ENCODE peak calls at places on chromosome 11, in four cellular contexts. One of them, this sample, is unnamed.

GRCh38 chr11:46295312-46295995 is 18.0 kb downstream of the CREB3L1 start:
- DNase-seq in naive thymus-derived CD4-positive, alpha-beta T cell: peak
- DNase-seq in dorsolateral prefrontal cortex: peak
- DNase-seq in sigmoid colon: peak
- DNase-seq in this sample: peak

GRCh38 chr11:76233936-76234703 is 27.8 kb upstream of the WNT11 start:
- DNase-seq in sigmoid colon: peak
- DNase-seq in naive thymus-derived CD4-positive, alpha-beta T cell: no peak
- DNase-seq in dorsolateral prefrontal cortex: peak
- DNase-seq in this sample: no peak

GRCh38 chr11:134014502-134014901 is 54.4 kb upstream of the JAM3 start:
- DNase-seq in sigmoid colon: no peak
- DNase-seq in naive thymus-derived CD4-positive, alpha-beta T cell: no peak
- DNase-seq in dorsolateral prefrontal cortex: no peak
- DNase-seq in this sample: no peak

GRCh38 chr11:101759771-101760450 is 154.9 kb upstream of the CEP126 start:
- DNase-seq in dorsolateral prefrontal cortex: no peak
- DNase-seq in naive thymus-derived CD4-positive, alpha-beta T cell: no peak
- DNase-seq in sigmoid colon: no peak
- DNase-seq in this sample: no peak

GRCh38 chr11:15258433-15259350 is 144.0 kb downstream of the INSC start:
- DNase-seq in dorsolateral prefrontal cortex: no peak
- DNase-seq in sigmoid colon: no peak
- DNase-seq in naive thymus-derived CD4-positive, alpha-beta T cell: no peak
- DNase-seq in this sample: no peak

GRCh38 chr11:60264644-60265043 is 15.8 kb upstream of the MS4A4A start:
- DNase-seq in naive thymus-derived CD4-positive, alpha-beta T cell: no peak
- DNase-seq in dorsolateral prefrontal cortex: no peak
- DNase-seq in sigmoid colon: no peak
- DNase-seq in this sample: no peak

GRCh38 chr11:128598096-128598495 is 10.7 kb upstream of the ETS1 start:
- DNase-seq in naive thymus-derived CD4-positive, alpha-beta T cell: no peak
- DNase-seq in dorsolateral prefrontal cortex: no peak
- DNase-seq in sigmoid colon: no peak
- DNase-seq in this sample: no peak

GRCh38 chr11:97079244-97079643 is 689.4 kb downstream of the JRKL start:
- DNase-seq in naive thymus-derived CD4-positive, alpha-beta T cell: no peak
- DNase-seq in dorsolateral prefrontal cortex: no peak
- DNase-seq in sigmoid colon: no peak
- DNase-seq in this sample: no peak

GRCh38 chr11:57504511-57504910 is 11.0 kb downstream of the SLC43A1 start:
- DNase-seq in sigmoid colon: no peak
- DNase-seq in naive thymus-derived CD4-positive, alpha-beta T cell: no peak
- DNase-seq in dorsolateral prefrontal cortex: no peak
- DNase-seq in this sample: no peak

GRCh38 chr11:94201004-94201465 is 72.4 kb downstream of the PANX1 start:
- DNase-seq in naive thymus-derived CD4-positive, alpha-beta T cell: no peak
- DNase-seq in sigmoid colon: no peak
- DNase-seq in dorsolateral prefrontal cortex: no peak
- DNase-seq in this sample: no peak

GRCh38 chr11:8720868-8721739 is 38.5 kb downstream of the RPL27A start:
- DNase-seq in dorsolateral prefrontal cortex: no peak
- DNase-seq in naive thymus-derived CD4-positive, alpha-beta T cell: no peak
- DNase-seq in sigmoid colon: no peak
- DNase-seq in this sample: no peak

GRCh38 chr11:61445535-61445934 is 15.6 kb downstream of the SDHAF2 start:
- DNase-seq in dorsolateral prefrontal cortex: no peak
- DNase-seq in naive thymus-derived CD4-positive, alpha-beta T cell: no peak
- DNase-seq in sigmoid colon: no peak
- DNase-seq in this sample: no peak

GRCh38 chr11:117820516-117820915 is 4.0 kb downstream of the FXYD2 start:
- DNase-seq in sigmoid colon: no peak
- DNase-seq in naive thymus-derived CD4-positive, alpha-beta T cell: no peak
- DNase-seq in dorsolateral prefrontal cortex: no peak
- DNase-seq in this sample: no peak

GRCh38 chr11:65382036-65382803 is at the start of gene SLC25A45:
- DNase-seq in sigmoid colon: peak
- DNase-seq in dorsolateral prefrontal cortex: peak
- DNase-seq in naive thymus-derived CD4-positive, alpha-beta T cell: peak
- DNase-seq in this sample: peak

GRCh38 chr11:76680517-76681425 is 10.2 kb upstream of the LRRC32 start:
- DNase-seq in sigmoid colon: peak
- DNase-seq in naive thymus-derived CD4-positive, alpha-beta T cell: peak
- DNase-seq in dorsolateral prefrontal cortex: peak
- DNase-seq in this sample: peak

GRCh38 chr11:120455487-120455886 is 56.1 kb upstream of the GRIK4 start:
- DNase-seq in sigmoid colon: no peak
- DNase-seq in naive thymus-derived CD4-positive, alpha-beta T cell: no peak
- DNase-seq in dorsolateral prefrontal cortex: no peak
- DNase-seq in this sample: no peak

GRCh38 chr11:114034956-114035355 is 24.6 kb upstream of the ZBTB16 start:
- DNase-seq in naive thymus-derived CD4-positive, alpha-beta T cell: no peak
- DNase-seq in sigmoid colon: no peak
- DNase-seq in dorsolateral prefrontal cortex: no peak
- DNase-seq in this sample: no peak

GRCh38 chr11:114039551-114039950 is 20.0 kb upstream of the ZBTB16 start:
- DNase-seq in dorsolateral prefrontal cortex: no peak
- DNase-seq in naive thymus-derived CD4-positive, alpha-beta T cell: no peak
- DNase-seq in sigmoid colon: no peak
- DNase-seq in this sample: no peak

GRCh38 chr11:114036156-114036811 is 23.2 kb upstream of the ZBTB16 start:
- DNase-seq in dorsolateral prefrontal cortex: peak
- DNase-seq in naive thymus-derived CD4-positive, alpha-beta T cell: peak
- DNase-seq in sigmoid colon: peak
- DNase-seq in this sample: peak

GRCh38 chr11:114033572-114033971 is 25.9 kb upstream of the ZBTB16 start:
- DNase-seq in dorsolateral prefrontal cortex: no peak
- DNase-seq in sigmoid colon: no peak
- DNase-seq in naive thymus-derived CD4-positive, alpha-beta T cell: no peak
- DNase-seq in this sample: no peak

GRCh38 chr11:114036958-114037357 is 22.6 kb upstream of the ZBTB16 start:
- DNase-seq in dorsolateral prefrontal cortex: no peak
- DNase-seq in sigmoid colon: no peak
- DNase-seq in naive thymus-derived CD4-positive, alpha-beta T cell: no peak
- DNase-seq in this sample: no peak
- H3K27ac ChIP-seq in dorsolateral prefrontal cortex: no peak
- H3K27ac ChIP-seq in sigmoid colon: peak
- H3K27ac ChIP-seq in naive thymus-derived CD4-positive, alpha-beta T cell: no peak
- H3K27ac ChIP-seq in this sample: no peak

GRCh38 chr11:130631119-130631518 is 182.7 kb downstream of the ADAMTS15 start:
- DNase-seq in sigmoid colon: no peak
- DNase-seq in dorsolateral prefrontal cortex: no peak
- DNase-seq in naive thymus-derived CD4-positive, alpha-beta T cell: no peak
- DNase-seq in this sample: no peak
- H3K4me3 ChIP-seq in sigmoid colon: no peak
- H3K4me3 ChIP-seq in dorsolateral prefrontal cortex: no peak
- H3K4me3 ChIP-seq in naive thymus-derived CD4-positive, alpha-beta T cell: no peak
- H3K4me3 ChIP-seq in this sample: no peak

GRCh38 chr11:48063424-48063978 is 83.1 kb downstream of the PTPRJ start:
- DNase-seq in sigmoid colon: peak
- DNase-seq in dorsolateral prefrontal cortex: no peak
- DNase-seq in naive thymus-derived CD4-positive, alpha-beta T cell: no peak
- DNase-seq in this sample: no peak

GRCh38 chr11:48066881-48067800 is 86.8 kb downstream of the PTPRJ start:
- DNase-seq in sigmoid colon: no peak
- DNase-seq in dorsolateral prefrontal cortex: no peak
- DNase-seq in naive thymus-derived CD4-positive, alpha-beta T cell: no peak
- DNase-seq in this sample: no peak

GRCh38 chr11:48064306-48064705 is 83.9 kb downstream of the PTPRJ start:
- DNase-seq in naive thymus-derived CD4-positive, alpha-beta T cell: no peak
- DNase-seq in dorsolateral prefrontal cortex: no peak
- DNase-seq in sigmoid colon: no peak
- DNase-seq in this sample: no peak

GRCh38 chr11:48058777-48059176 is 78.4 kb downstream of the PTPRJ start:
- DNase-seq in dorsolateral prefrontal cortex: no peak
- DNase-seq in sigmoid colon: no peak
- DNase-seq in naive thymus-derived CD4-positive, alpha-beta T cell: no peak
- DNase-seq in this sample: no peak

DNA sequence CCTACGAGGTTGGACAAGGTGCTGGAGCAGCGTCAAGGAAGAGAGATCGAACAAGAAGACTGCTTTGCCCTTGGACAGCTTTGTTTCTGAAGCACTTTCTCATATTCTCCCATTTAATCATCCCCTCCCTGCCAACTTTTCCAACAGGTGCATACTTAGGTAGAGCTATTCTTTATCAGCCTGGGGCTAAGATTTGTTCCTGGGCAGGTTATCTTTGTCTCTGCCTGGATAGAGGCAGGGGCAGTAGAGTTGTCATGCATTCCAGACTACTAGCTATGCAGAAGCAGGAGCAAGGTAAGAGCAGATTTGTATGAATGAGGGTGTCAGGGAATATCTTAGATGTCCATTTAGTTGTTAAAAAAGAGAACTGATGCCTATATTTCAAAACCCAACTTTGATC is 82.3 kb downstream of the PTPRJ start:
- DNase-seq in naive thymus-derived CD4-positive, alpha-beta T cell: no peak
- DNase-seq in sigmoid colon: no peak
- DNase-seq in dorsolateral prefrontal cortex: no peak
- DNase-seq in this sample: no peak
- H3K27ac ChIP-seq in naive thymus-derived CD4-positive, alpha-beta T cell: no peak
- H3K27ac ChIP-seq in sigmoid colon: peak
- H3K27ac ChIP-seq in dorsolateral prefrontal cortex: no peak
- H3K27ac ChIP-seq in this sample: no peak

DNA sequence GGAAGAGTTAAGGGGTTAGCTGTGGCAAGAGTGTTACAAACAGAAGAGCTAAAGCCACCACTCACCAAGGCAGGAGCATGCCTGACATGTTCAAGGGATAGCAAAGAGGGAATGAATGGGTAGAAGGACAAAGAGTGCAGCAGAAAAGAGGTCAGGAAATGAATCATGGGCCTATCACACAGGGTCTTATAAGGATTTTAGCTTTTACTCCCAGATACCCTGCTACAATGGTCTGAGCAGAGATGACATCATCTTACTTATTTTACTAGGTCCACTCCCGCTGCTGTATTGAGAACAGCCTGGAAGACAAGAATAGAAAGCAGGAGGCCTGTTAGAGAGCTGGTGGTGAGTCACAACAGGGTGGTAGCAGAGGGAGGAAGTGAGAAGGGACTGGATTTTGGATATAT is 9.8 kb downstream of the TRAF6 start:
- DNase-seq in dorsolateral prefrontal cortex: peak
- DNase-seq in sigmoid colon: no peak
- DNase-seq in naive thymus-derived CD4-positive, alpha-beta T cell: no peak
- DNase-seq in this sample: no peak
- H3K4me3 ChIP-seq in dorsolateral prefrontal cortex: no peak
- H3K4me3 ChIP-seq in sigmoid colon: no peak
- H3K4me3 ChIP-seq in naive thymus-derived CD4-positive, alpha-beta T cell: no peak
- H3K4me3 ChIP-seq in this sample: no peak

DNA sequence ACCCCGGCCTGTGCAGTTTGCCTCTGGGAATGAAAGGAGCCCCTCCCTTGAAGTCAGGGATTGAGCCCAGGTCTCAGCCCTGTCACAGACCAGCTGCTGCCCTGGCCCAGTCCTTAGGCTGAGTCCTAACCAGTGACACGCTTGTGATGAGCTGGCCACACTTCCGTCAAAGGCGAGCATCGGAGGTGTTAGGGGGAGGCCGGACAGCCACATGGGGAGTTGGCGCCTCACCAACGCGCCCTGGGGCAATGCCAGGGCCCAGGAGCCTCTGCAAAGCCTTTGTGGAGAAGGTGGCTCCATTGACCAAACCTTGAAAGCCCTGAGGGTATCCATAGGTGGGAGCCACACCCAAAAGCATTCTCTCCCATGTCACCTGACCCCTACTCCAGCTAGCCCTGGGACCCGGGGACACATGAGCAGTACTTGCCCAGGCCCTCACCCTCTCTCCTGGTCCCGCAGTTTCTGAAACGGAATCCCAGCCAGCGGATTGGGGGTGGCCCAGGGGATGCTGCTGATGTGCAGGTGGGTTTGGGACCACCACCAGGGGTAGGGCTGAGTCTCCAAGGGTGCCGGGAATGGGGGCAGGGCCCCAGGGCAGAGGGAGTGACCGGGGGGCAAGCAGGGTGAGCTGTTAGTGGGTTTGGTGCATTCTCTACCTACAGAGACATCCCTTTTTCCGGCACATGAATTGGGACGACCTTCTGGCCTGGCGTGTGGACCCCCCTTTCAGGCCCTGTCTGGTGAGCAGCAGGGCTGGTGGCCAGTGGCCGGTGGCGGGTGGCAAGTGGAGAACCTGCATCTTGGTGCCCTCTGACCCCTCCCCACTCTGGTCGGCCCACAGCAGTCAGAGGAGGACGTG is 3.7 kb downstream of the PTPRCAP start:
- DNase-seq in dorsolateral prefrontal cortex: no peak
- DNase-seq in naive thymus-derived CD4-positive, alpha-beta T cell: no peak
- DNase-seq in sigmoid colon: no peak
- DNase-seq in this sample: no peak
- H3K27ac ChIP-seq in dorsolateral prefrontal cortex: no peak
- H3K27ac ChIP-seq in naive thymus-derived CD4-positive, alpha-beta T cell: peak
- H3K27ac ChIP-seq in sigmoid colon: no peak
- H3K27ac ChIP-seq in this sample: peak

GRCh38 chr11:70255717-70256116 is 14.8 kb upstream of the PPFIA1 start:
- DNase-seq in sigmoid colon: no peak
- DNase-seq in naive thymus-derived CD4-positive, alpha-beta T cell: no peak
- DNase-seq in dorsolateral prefrontal cortex: no peak
- DNase-seq in this sample: no peak
- H3K4me3 ChIP-seq in sigmoid colon: no peak
- H3K4me3 ChIP-seq in naive thymus-derived CD4-positive, alpha-beta T cell: no peak
- H3K4me3 ChIP-seq in dorsolateral prefrontal cortex: no peak
- H3K4me3 ChIP-seq in this sample: no peak

DNA sequence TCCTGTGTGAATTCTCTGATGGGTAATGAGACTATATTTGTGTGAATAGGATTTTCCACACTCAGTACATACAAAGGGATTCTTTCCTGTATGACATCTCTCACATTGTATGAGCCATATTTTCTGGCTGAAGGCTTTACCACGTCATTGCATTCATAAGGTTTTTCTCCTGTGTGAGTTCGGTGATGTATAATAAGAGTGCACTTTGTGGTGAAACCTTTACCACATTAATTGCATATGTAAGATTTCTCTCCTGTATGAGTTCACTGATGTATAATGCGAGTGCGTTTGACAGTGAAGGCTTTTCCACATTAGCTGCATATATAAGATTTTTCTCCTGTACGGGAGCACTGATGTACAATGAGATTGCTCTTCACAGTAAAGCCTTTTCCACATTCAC is 455.4 kb upstream of the CNTN5 start:
- DNase-seq in naive thymus-derived CD4-positive, alpha-beta T cell: no peak
- DNase-seq in sigmoid colon: no peak
- DNase-seq in dorsolateral prefrontal cortex: no peak
- DNase-seq in this sample: no peak
- H3K27ac ChIP-seq in naive thymus-derived CD4-positive, alpha-beta T cell: no peak
- H3K27ac ChIP-seq in sigmoid colon: no peak
- H3K27ac ChIP-seq in dorsolateral prefrontal cortex: no peak
- H3K27ac ChIP-seq in this sample: no peak

GRCh38 chr11:12017243-12017678 is 8.8 kb upstream of the DKK3 start:
- DNase-seq in naive thymus-derived CD4-positive, alpha-beta T cell: no peak
- DNase-seq in sigmoid colon: no peak
- DNase-seq in dorsolateral prefrontal cortex: no peak
- DNase-seq in this sample: no peak
- H3K4me3 ChIP-seq in naive thymus-derived CD4-positive, alpha-beta T cell: no peak
- H3K4me3 ChIP-seq in sigmoid colon: no peak
- H3K4me3 ChIP-seq in dorsolateral prefrontal cortex: no peak
- H3K4me3 ChIP-seq in this sample: no peak

This sample was measured in CD4-positive, alpha-beta memory T cell.